ENCODE peak calls at places on chromosomes 16 and 17, in six cellular contexts. D is iPS-NIHi11; B is fibroblast of the conjunctiva; Q is T-helper 9 cell; A is activated T-helper 1 cell treated with anti-CD3 and anti-CD28 coated beads, Interleukin-12 subunit alpha, Interleukin-12 subunit beta, Interleukin-2, Interleukin-4 antibody, amounts not matched to agents 30 ng/mL and 10 ng/mL and 1 ng/mL, durations not matched to agents 14 hours and 24 hours and 36 hours; H is NCI-H748 treated with DMSO at 0.1 percent for 48 hours. W is an unnamed sample.

GRCh38 chr17:82267575-82268379 is 5.7 kb downstream of the CSNK1D start:
- DNase-seq in A (no peak), H (no peak), Q (no peak), B (peak), D (no peak), W (peak)

GRCh38 chr16:70337814-70338213 is 8.9 kb upstream of the DDX19A start:
- DNase-seq in A (no peak), D (no peak), Q (no peak), H (no peak), B (no peak), W (no peak)

GRCh38 chr16:82229800-82230619 is 60.0 kb upstream of the MPHOSPH6 start:
- DNase-seq in B (peak), A (peak), Q (peak), D (peak), H (peak), W (peak)

GRCh38 chr16:9047689-9048301 is 43.6 kb upstream of the HAPSTR1 start:
- DNase-seq in B (peak), H (no peak), Q (no peak), D (peak), A (peak), W (peak)

GRCh38 chr17:74215332-74215727 is 2.0 kb downstream of the TTYH2 start:
- DNase-seq in H (no peak), B (no peak), Q (no peak), D (no peak), A (no peak), W (no peak)

GRCh38 chr17:17809527-17810373 is 27.0 kb downstream of the SREBF1 start:
- DNase-seq in D (peak), B (peak), Q (no peak), A (no peak), H (no peak), W (no peak)

GRCh38 chr17:29059281-29059680 is 16.3 kb downstream of the PIPOX start:
- DNase-seq in B (no peak), H (no peak), A (no peak), D (no peak), Q (no peak), W (no peak)

GRCh38 chr17:10357768-10358167 is 15.0 kb downstream of the MYH13 start:
- DNase-seq in A (no peak), H (no peak), B (no peak), D (peak), Q (no peak), W (no peak)

GRCh38 chr17:17414316-17414937 is 62.4 kb upstream of the MED9 start:
- DNase-seq in A (no peak), H (no peak), B (no peak), D (no peak), Q (no peak), W (no peak)

GRCh38 chr17:74992223-74992622 is 4.8 kb downstream of the CDR2L start:
- DNase-seq in A (no peak), D (no peak), H (no peak), Q (no peak), B (no peak), W (no peak)

GRCh38 chr16:85309656-85310587 is 197.7 kb upstream of the CIBAR2 start:
- DNase-seq in Q (no peak), H (peak), A (no peak), B (no peak), D (no peak), W (no peak)